ENCODE peak calls at places on chromosomes 6 and 20, in eight cellular contexts. A, P, G, Z, N, F, E and B are unnamed samples.

GRCh38 chr20:50169329-50169823 is 15.9 kb upstream of the PEDS1 start:
- DNase-seq in A (peak), P (no peak), G (peak), Z (peak), N (peak), F (peak), E (peak), B (no peak)

GRCh38 chr6:82909551-82909950 is 156.1 kb downstream of the UBE3D start:
- DNase-seq in A (no peak), P (no peak), G (no peak), Z (no peak), N (no peak), F (peak), E (no peak), B (no peak)

GRCh38 chr6:166626177-166627038 is 643 bp downstream of the RPS6KA2 start:
- DNase-seq in A (peak), P (no peak), G (peak), Z (no peak), N (peak), F (peak), E (peak), B (no peak)

GRCh38 chr6:77290798-77291197 is 172.5 kb downstream of the HTR1B start:
- DNase-seq in A (no peak), P (no peak), G (no peak), Z (no peak), N (peak), F (no peak), E (no peak), B (no peak)

GRCh38 chr6:46098678-46099077 is 31.1 kb upstream of the ENPP4 start:
- DNase-seq in A (peak), P (peak), G (no peak), Z (no peak), N (no peak), F (no peak), E (peak), B (no peak)

GRCh38 chr6:36025260-36025931 is 955 bp upstream of the SLC26A8 start:
- DNase-seq in A (no peak), P (no peak), G (no peak), Z (peak), N (no peak), F (peak), E (no peak), B (no peak)

GRCh38 chr6:155444952-155445903 is 10.4 kb downstream of the NOX3 start:
- DNase-seq in A (no peak), P (no peak), G (no peak), Z (no peak), N (no peak), F (no peak), E (no peak), B (no peak)

GRCh38 chr6:138086573-138087196 is 20.5 kb downstream of the PERP start:
- DNase-seq in A (no peak), P (peak), G (no peak), Z (no peak), N (peak), F (no peak), E (no peak), B (no peak)

GRCh38 chr6:152166897-152167296 is 359.4 kb downstream of the ESR1 start:
- DNase-seq in A (no peak), P (no peak), G (no peak), Z (no peak), N (no peak), F (no peak), E (no peak), B (no peak)

GRCh38 chr20:60048634-60049578 is 90.7 kb downstream of the CDH26 start:
- DNase-seq in A (no peak), P (no peak), G (no peak), Z (no peak), N (no peak), F (no peak), E (no peak), B (no peak)

GRCh38 chr20:57582432-57583288 is 21.8 kb downstream of the PCK1 start:
- DNase-seq in A (no peak), P (no peak), G (peak), Z (no peak), N (peak), F (peak), E (peak), B (no peak)

GRCh38 chr6:13453771-13454251 is 33.6 kb downstream of the GFOD1 start:
- DNase-seq in A (no peak), P (peak), G (no peak), Z (peak), N (peak), F (peak), E (no peak), B (no peak)

GRCh38 chr6:35439308-35439707 is 12.8 kb upstream of the FANCE start:
- DNase-seq in A (no peak), P (no peak), G (no peak), Z (no peak), N (no peak), F (no peak), E (no peak), B (no peak)

GRCh38 chr20:58891076-58891685 is 38.7 kb downstream of the GNAS start:
- DNase-seq in A (peak), P (no peak), G (peak), Z (peak), N (peak), F (peak), E (peak), B (peak)

GRCh38 chr6:108897371-108897770 is 49.1 kb downstream of the ARMC2 start:
- DNase-seq in A (no peak), P (peak), G (no peak), Z (no peak), N (peak), F (peak), E (no peak), B (no peak)

GRCh38 chr20:38723069-38723981 is 961 bp upstream of the SLC32A1 start:
- DNase-seq in A (no peak), P (no peak), G (no peak), Z (no peak), N (no peak), F (peak), E (no peak), B (no peak)

GRCh38 chr20:57470666-57471495 is 54.1 kb downstream of the CTCFL start:
- DNase-seq in A (no peak), P (no peak), G (no peak), Z (no peak), N (no peak), F (no peak), E (no peak), B (no peak)

GRCh38 chr6:151452750-151453427 is 963 bp upstream of the RMND1 start:
- DNase-seq in A (peak), P (no peak), G (peak), Z (peak), N (peak), F (peak), E (peak), B (no peak)

GRCh38 chr6:16322666-16323312 is 84.4 kb downstream of the GMPR start:
- DNase-seq in A (no peak), P (no peak), G (peak), Z (peak), N (peak), F (peak), E (peak), B (no peak)

GRCh38 chr6:26264547-26264946 is 100.5 kb upstream of the BTN3A2 start:
- DNase-seq in A (no peak), P (no peak), G (no peak), Z (no peak), N (no peak), F (no peak), E (no peak), B (no peak)

GRCh38 chr6:111604259-111605099 is 1.2 kb downstream of the TRAF3IP2 start:
- DNase-seq in A (peak), P (no peak), G (peak), Z (peak), N (peak), F (peak), E (peak), B (no peak)

GRCh38 chr20:6140947-6141346 is 18.1 kb upstream of the FERMT1 start:
- DNase-seq in A (no peak), P (no peak), G (no peak), Z (peak), N (no peak), F (peak), E (no peak), B (no peak)

GRCh38 chr6:136035378-136036070 is 184.0 kb downstream of the PDE7B start:
- DNase-seq in A (no peak), P (no peak), G (no peak), Z (peak), N (peak), F (peak), E (no peak), B (no peak)

GRCh38 chr6:138546733-138547185 is 47.5 kb upstream of the NHSL1 start:
- DNase-seq in A (no peak), P (no peak), G (no peak), Z (no peak), N (peak), F (peak), E (no peak), B (no peak)

GRCh38 chr6:8274240-8274639 is 161.1 kb downstream of the SLC35B3 start:
- DNase-seq in A (no peak), P (no peak), G (no peak), Z (no peak), N (no peak), F (no peak), E (no peak), B (no peak)

GRCh38 chr6:43451348-43451747 is 4.0 kb downstream of the DLK2 start:
- DNase-seq in A (no peak), P (no peak), G (no peak), Z (no peak), N (peak), F (no peak), E (no peak), B (no peak)

GRCh38 chr6:131803007-131803769 is 4.6 kb upstream of the ENPP1 start:
- DNase-seq in A (no peak), P (no peak), G (no peak), Z (no peak), N (no peak), F (no peak), E (no peak), B (no peak)

GRCh38 chr6:84639396-84639795 is 125.0 kb downstream of the TBX18 start:
- DNase-seq in A (no peak), P (no peak), G (no peak), Z (peak), N (peak), F (no peak), E (no peak), B (no peak)

GRCh38 chr20:45826381-45827019 is 612 bp downstream of the TNNC2 start:
- DNase-seq in A (no peak), P (no peak), G (peak), Z (no peak), N (no peak), F (peak), E (peak), B (no peak)

GRCh38 chr6:121876721-121877120 is 441.3 kb downstream of the GJA1 start:
- DNase-seq in A (no peak), P (no peak), G (no peak), Z (no peak), N (no peak), F (peak), E (no peak), B (no peak)

GRCh38 chr20:44648068-44648467 is 3.4 kb downstream of the ADA start:
- DNase-seq in A (no peak), P (no peak), G (no peak), Z (no peak), N (no peak), F (no peak), E (no peak), B (no peak)

GRCh38 chr6:159966339-159966738 is 2.5 kb upstream of the IGF2R start:
- DNase-seq in A (no peak), P (no peak), G (no peak), Z (no peak), N (peak), F (no peak), E (no peak), B (no peak)

GRCh38 chr6:104940881-104941693 is 15.8 kb upstream of the LIN28B start:
- DNase-seq in A (no peak), P (no peak), G (no peak), Z (no peak), N (peak), F (peak), E (peak), B (peak)
- TF ChIP-seq CTCF in A (no peak), P (no peak), G (peak), Z (peak), N (peak), F (peak), E (peak), B (peak)

GRCh38 chr6:145213614-145214013 is 521.7 kb downstream of the EPM2A start:
- DNase-seq in A (no peak), P (no peak), G (no peak), Z (no peak), N (no peak), F (no peak), E (no peak), B (no peak)

GRCh38 chr6:145209312-145209711 is 526.0 kb downstream of the EPM2A start:
- DNase-seq in A (no peak), P (no peak), G (no peak), Z (no peak), N (no peak), F (no peak), E (no peak), B (no peak)

GRCh38 chr6:145212807-145213206 is 522.5 kb downstream of the EPM2A start:
- DNase-seq in A (no peak), P (no peak), G (no peak), Z (no peak), N (no peak), F (no peak), E (no peak), B (no peak)

DNA sequence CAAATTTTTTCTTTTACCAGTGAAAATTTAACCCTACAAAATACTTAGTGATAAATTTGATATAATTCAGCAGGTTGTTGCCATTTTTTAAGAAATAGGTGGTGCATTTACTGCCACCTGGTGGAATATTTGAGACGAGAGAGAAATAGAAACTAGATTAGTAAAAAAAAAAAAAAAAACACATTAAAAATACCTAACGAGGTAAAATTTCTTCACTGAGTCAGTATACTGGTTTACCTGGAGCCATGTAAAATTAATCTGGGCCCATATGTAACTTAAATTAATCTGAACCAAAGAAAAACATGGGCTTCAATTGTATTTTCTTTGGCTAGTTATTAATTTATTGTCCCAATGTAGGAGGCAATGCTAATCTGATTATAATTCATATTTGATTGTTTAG is 520.8 kb downstream of the EPM2A start:
- DNase-seq in A (no peak), P (peak), G (no peak), Z (peak), N (peak), F (peak), E (no peak), B (no peak)
- TF ChIP-seq CTCF in A (peak), P (peak), G (peak), Z (peak), N (peak), F (peak), E (peak), B (peak)

DNA sequence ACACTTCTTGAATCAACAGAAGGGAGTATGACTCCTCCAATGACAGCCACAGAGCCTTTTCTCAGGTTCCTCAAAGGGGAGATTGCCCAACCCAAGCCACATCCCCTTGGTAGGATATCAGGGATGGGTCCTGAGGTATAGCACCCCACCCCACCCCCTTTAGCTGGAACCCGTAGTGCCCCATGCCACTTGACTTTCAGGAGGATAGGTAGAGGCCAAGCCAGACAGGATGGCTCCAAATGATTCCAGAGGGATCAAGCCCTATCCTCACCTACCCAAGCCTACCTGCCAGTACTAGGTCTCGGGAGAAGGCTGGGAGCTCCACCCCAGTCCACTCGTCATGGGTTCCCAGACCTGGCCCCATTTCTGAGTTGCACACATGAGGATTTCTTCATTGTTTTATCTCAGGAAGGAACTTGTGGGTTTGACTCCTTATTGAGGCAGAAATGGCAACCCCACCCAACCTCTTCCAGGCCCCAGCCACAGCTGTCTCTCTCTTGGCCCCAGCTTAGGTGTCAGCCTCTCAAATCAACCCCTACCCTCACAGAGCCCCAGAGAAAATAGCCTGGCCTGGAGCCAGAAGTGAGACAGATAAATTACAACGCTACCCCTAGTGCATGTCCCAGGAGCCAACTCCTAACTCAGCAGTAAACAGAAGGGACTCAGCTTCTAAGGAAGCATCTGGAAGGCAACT is 3.6 kb downstream of the CCND3 start:
- DNase-seq in A (no peak), P (no peak), G (no peak), Z (no peak), N (no peak), F (no peak), E (peak), B (no peak)
- TF ChIP-seq CTCF in A (no peak), P (no peak), G (no peak), Z (no peak), N (no peak), F (no peak), E (no peak), B (no peak)

GRCh38 chr6:144265061-144265357 is 20.1 kb upstream of the UTRN start:
- DNase-seq in A (no peak), P (no peak), G (no peak), Z (no peak), N (no peak), F (no peak), E (no peak), B (no peak)

GRCh38 chr6:144263786-144264185 is 21.3 kb upstream of the UTRN start:
- DNase-seq in A (no peak), P (no peak), G (no peak), Z (no peak), N (no peak), F (no peak), E (no peak), B (no peak)

GRCh38 chr6:144264270-144265060 is 20.7 kb upstream of the UTRN start:
- DNase-seq in A (peak), P (peak), G (no peak), Z (peak), N (peak), F (peak), E (peak), B (no peak)

GRCh38 chr6:144265390-144265789 is 19.7 kb upstream of the UTRN start:
- DNase-seq in A (no peak), P (no peak), G (no peak), Z (peak), N (peak), F (peak), E (no peak), B (no peak)

GRCh38 chr6:144266091-144266649 is 19.0 kb upstream of the UTRN start:
- DNase-seq in A (peak), P (peak), G (peak), Z (no peak), N (peak), F (peak), E (peak), B (no peak)
- TF ChIP-seq CTCF in A (no peak), P (no peak), G (no peak), Z (no peak), N (no peak), F (no peak), E (no peak), B (no peak)

GRCh38 chr20:64131406-64131805 is 24.0 kb upstream of the NPBWR2 start:
- DNase-seq in A (no peak), P (no peak), G (no peak), Z (peak), N (peak), F (peak), E (no peak), B (no peak)
- TF ChIP-seq CTCF in A (no peak), P (peak), G (no peak), Z (peak), N (peak), F (peak), E (no peak), B (no peak)

DNA sequence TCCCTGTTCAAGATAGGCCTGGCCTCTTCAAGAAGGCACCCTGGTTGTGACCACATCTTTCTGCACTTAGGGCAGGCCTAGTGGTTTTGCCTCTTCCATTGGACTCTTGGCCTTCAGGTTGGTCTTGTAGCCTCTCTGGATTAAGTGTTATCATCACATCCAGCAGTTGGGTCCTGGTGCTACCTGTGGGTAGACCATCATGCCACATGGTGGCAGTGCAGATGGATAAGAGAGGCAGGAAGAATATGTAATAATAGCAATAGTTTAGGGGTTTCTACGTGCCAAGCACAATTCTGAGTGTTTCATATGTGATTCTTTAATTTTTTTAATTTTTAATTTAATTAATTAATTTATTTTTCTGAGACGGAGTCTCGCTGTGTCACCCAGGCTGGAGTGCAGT is 28.5 kb upstream of the SNRPB2 start:
- DNase-seq in A (no peak), P (peak), G (no peak), Z (no peak), N (peak), F (peak), E (no peak), B (no peak)
- TF ChIP-seq CTCF in A (no peak), P (peak), G (no peak), Z (peak), N (peak), F (peak), E (no peak), B (peak)

GRCh38 chr6:39387785-39388184 is 65.3 kb upstream of the KCNK16 start:
- DNase-seq in A (no peak), P (no peak), G (no peak), Z (no peak), N (peak), F (no peak), E (no peak), B (no peak)
- TF ChIP-seq CTCF in A (no peak), P (no peak), G (no peak), Z (no peak), N (no peak), F (no peak), E (no peak), B (no peak)